ENCODE peak calls at places on chromosomes 3 and 15, in six cellular contexts. R is T-helper 17 cell; M is G401; K is NCI-H2107; P is BE2C; H is stimulated activated effector memory CD8-positive, alpha-beta T cell treated with anti-CD3 and anti-CD28 coated beads, Interleukin-12 subunit alpha, Interleukin-12 subunit beta, amount 100 ng/mL, for 72 hours. Y is an unnamed sample.

GRCh38 chr3:163382183-163382582 is 1696.1 kb downstream of the SI start:
- DNase-seq in R (no peak), M (no peak), K (no peak), P (no peak), H (no peak), Y (no peak)

GRCh38 chr3:11465744-11466611 is 177.7 kb downstream of the VGLL4 start:
- DNase-seq in R (no peak), M (peak; percentile 14), K (no peak), P (no peak), H (no peak), Y (no peak)

GRCh38 chr3:16596352-16597032 is 8.7 kb downstream of the DAZL start:
- DNase-seq in R (no peak), M (no peak), K (no peak), P (no peak), H (peak; percentile 62), Y (no peak)

GRCh38 chr3:58111513-58112184 is 99.1 kb downstream of the DNASE1L3 start:
- DNase-seq in R (no peak), M (no peak), K (no peak), P (no peak), H (no peak), Y (no peak)

GRCh38 chr3:13963137-13963886 is 83.4 kb upstream of the WNT7A start:
- DNase-seq in R (no peak), M (no peak), K (no peak), P (no peak), H (no peak), Y (no peak)

GRCh38 chr15:37891754-37892368 is 42.6 kb upstream of the TMCO5A start:
- DNase-seq in R (no peak), M (peak; percentile 47), K (no peak), P (peak; percentile 48), H (no peak), Y (peak; percentile 23)

GRCh38 chr3:14424711-14425573 is 22.5 kb downstream of the SLC6A6 start:
- DNase-seq in R (peak; percentile 51), M (no peak), K (peak; percentile 31), P (no peak), H (peak; percentile 71), Y (peak; percentile 54)

GRCh38 chr15:89035658-89036057 is 52.6 kb upstream of the ABHD2 start:
- DNase-seq in R (no peak), M (no peak), K (no peak), P (no peak), H (no peak), Y (no peak)

GRCh38 chr15:41340189-41340695 is 7.6 kb downstream of the NUSAP1 start:
- DNase-seq in R (no peak), M (no peak), K (no peak), P (no peak), H (no peak), Y (no peak)

GRCh38 chr3:50256978-50257890 is 11.7 kb upstream of the SEMA3B start:
- DNase-seq in R (no peak), M (peak; percentile 38), K (no peak), P (peak; percentile 59), H (no peak), Y (peak; percentile 53)

GRCh38 chr3:188747487-188747886 is 424.3 kb upstream of the TPRG1 start:
- DNase-seq in R (no peak), M (no peak), K (no peak), P (no peak), H (no peak), Y (no peak)

GRCh38 chr3:36635731-36636130 is 128.6 kb downstream of the DCLK3 start:
- DNase-seq in R (no peak), M (no peak), K (no peak), P (no peak), H (no peak), Y (no peak)

GRCh38 chr3:188649521-188649920 is 495.6 kb downstream of the LPP start:
- DNase-seq in R (no peak), M (no peak), K (no peak), P (no peak), H (no peak), Y (no peak)

GRCh38 chr3:30044515-30044914 is 561.9 kb upstream of the TGFBR2 start:
- DNase-seq in R (no peak), M (no peak), K (no peak), P (no peak), H (no peak), Y (no peak)

GRCh38 chr3:72462611-72463011 is 385.6 kb downstream of the SHQ1 start:
- DNase-seq in R (no peak), M (no peak), K (no peak), P (no peak), H (no peak), Y (peak; percentile 66)

GRCh38 chr3:40173291-40173710 is 136.2 kb upstream of the EIF1B start:
- DNase-seq in R (no peak), M (peak; percentile 86), K (no peak), P (no peak), H (no peak), Y (no peak)

GRCh38 chr3:150797155-150797554 is 34.2 kb upstream of the SIAH2 start:
- DNase-seq in R (no peak), M (no peak), K (no peak), P (no peak), H (peak; percentile 41), Y (no peak)

GRCh38 chr3:8458235-8458634 is 43.4 kb upstream of the LMCD1 start:
- DNase-seq in R (no peak), M (no peak), K (no peak), P (no peak), H (no peak), Y (no peak)

GRCh38 chr3:101229681-101230080 is 90.7 kb downstream of the IMPG2 start:
- DNase-seq in R (no peak), M (peak; percentile 6), K (no peak), P (no peak), H (no peak), Y (no peak)

GRCh38 chr3:35404571-35404970 is 234.8 kb upstream of the ARPP21 start:
- DNase-seq in R (no peak), M (no peak), K (no peak), P (no peak), H (no peak), Y (peak; percentile 80)

GRCh38 chr3:104279617-104280016 is 1087.1 kb upstream of the ALCAM start:
- DNase-seq in R (no peak), M (no peak), K (no peak), P (no peak), H (no peak), Y (no peak)

GRCh38 chr15:69474291-69474690 is 21.7 kb downstream of the RPLP1 start:
- DNase-seq in R (no peak), M (no peak), K (no peak), P (no peak), H (no peak), Y (no peak)

GRCh38 chr3:169510378-169510777 is 153.1 kb downstream of the MECOM start:
- DNase-seq in R (no peak), M (no peak), K (no peak), P (no peak), H (no peak), Y (no peak)

GRCh38 chr15:92845109-92845508 is 55.0 kb upstream of the CHD2 start:
- DNase-seq in R (no peak), M (no peak), K (peak; percentile 26), P (no peak), H (no peak), Y (peak; percentile 72)

GRCh38 chr15:70154440-70155347 is 57.0 kb upstream of the TLE3 start:
- DNase-seq in R (no peak), M (peak; percentile 69), K (no peak), P (peak; percentile 87), H (no peak), Y (peak; percentile 25)

GRCh38 chr3:39189648-39190269 is 2.6 kb downstream of the XIRP1 start:
- DNase-seq in R (peak; percentile 28), M (peak; percentile 86), K (no peak), P (peak; percentile 50), H (peak; percentile 71), Y (peak; percentile 67)

GRCh38 chr15:66075947-66076346 is 177.6 kb downstream of the MEGF11 start:
- DNase-seq in R (no peak), M (no peak), K (no peak), P (no peak), H (no peak), Y (no peak)

GRCh38 chr15:32844118-32844711 is 126.4 kb downstream of the GREM1 start:
- DNase-seq in R (no peak), M (no peak), K (no peak), P (no peak), H (no peak), Y (peak; percentile 69)

GRCh38 chr3:156174229-156174847 is 54.0 kb downstream of the KCNAB1 start:
- DNase-seq in R (no peak), M (peak; percentile 69), K (no peak), P (peak; percentile 36), H (no peak), Y (no peak)

GRCh38 chr15:91484141-91484540 is 369.4 kb upstream of the SLCO3A1 start:
- DNase-seq in R (no peak), M (no peak), K (no peak), P (no peak), H (no peak), Y (no peak)

GRCh38 chr3:5489536-5489935 is 302.0 kb downstream of the EDEM1 start:
- DNase-seq in R (no peak), M (no peak), K (no peak), P (no peak), H (no peak), Y (no peak)

GRCh38 chr3:186209810-186210752 is 101.2 kb upstream of the ETV5 start:
- DNase-seq in R (no peak), M (peak; percentile 36), K (peak; percentile 78), P (peak; percentile 54), H (no peak), Y (peak; percentile 90)

GRCh38 chr15:40354408-40355171 is 3.4 kb upstream of the DISP2 start:
- DNase-seq in R (no peak), M (peak; percentile 96), K (no peak), P (peak; percentile 79), H (no peak), Y (peak; percentile 69)

GRCh38 chr3:9280477-9281219 is 31.2 kb upstream of the SRGAP3 start:
- DNase-seq in R (no peak), M (peak; percentile 67), K (no peak), P (no peak), H (no peak), Y (no peak)

GRCh38 chr15:29849218-29849617 is 26.9 kb upstream of the TJP1 start:
- DNase-seq in R (no peak), M (no peak), K (no peak), P (no peak), H (no peak), Y (no peak)

Y was measured in SJCRH30.